ENCODE peak calls at places on chromosomes 4 and X, in six cellular contexts. One of them, this sample, is unnamed. For H3K4me1, the result is how much of the 10 kb centered on the place peaks cover.

GRCh38 chr4:124334119-124334518 is 378.4 kb downstream of the ANKRD50 start:
- DNase-seq in stomach: no peak
- DNase-seq in breast epithelium: no peak
- DNase-seq in heart left ventricle: no peak
- DNase-seq in HCT116: peak
- DNase-seq in fibroblast of lung: peak
- DNase-seq in this sample: no peak

GRCh38 chr4:821181-821591 is 4.7 kb downstream of the CPLX1 start:
- DNase-seq in breast epithelium: no peak
- DNase-seq in heart left ventricle: no peak
- DNase-seq in HCT116: no peak
- DNase-seq in fibroblast of lung: no peak
- DNase-seq in stomach: no peak
- DNase-seq in this sample: peak

GRCh38 chr4:165931741-165932140 is 58.7 kb downstream of the TLL1 start:
- DNase-seq in breast epithelium: no peak
- DNase-seq in stomach: no peak
- DNase-seq in fibroblast of lung: no peak
- DNase-seq in heart left ventricle: no peak
- DNase-seq in HCT116: no peak
- DNase-seq in this sample: no peak

GRCh38 chr4:55756208-55756607 is 63.4 kb upstream of the EXOC1L start:
- DNase-seq in fibroblast of lung: no peak
- DNase-seq in breast epithelium: no peak
- DNase-seq in HCT116: no peak
- DNase-seq in heart left ventricle: no peak
- DNase-seq in stomach: no peak
- DNase-seq in this sample: no peak

GRCh38 chrX:124646403-124646802 is 300.0 kb downstream of the SH2D1A start:
- DNase-seq in breast epithelium: no peak
- DNase-seq in HCT116: no peak
- DNase-seq in stomach: no peak
- DNase-seq in heart left ventricle: no peak
- DNase-seq in fibroblast of lung: no peak
- DNase-seq in this sample: no peak

GRCh38 chr4:40434126-40434692 is 99.1 kb downstream of the CHRNA9 start:
- DNase-seq in stomach: no peak
- DNase-seq in HCT116: no peak
- DNase-seq in breast epithelium: no peak
- DNase-seq in heart left ventricle: no peak
- DNase-seq in fibroblast of lung: no peak
- DNase-seq in this sample: no peak

GRCh38 chrX:53013291-53013690 is 35.3 kb upstream of the GPR173 start:
- DNase-seq in fibroblast of lung: no peak
- DNase-seq in heart left ventricle: no peak
- DNase-seq in stomach: no peak
- DNase-seq in breast epithelium: no peak
- DNase-seq in HCT116: no peak
- DNase-seq in this sample: no peak

GRCh38 chrX:107574711-107575110 is 53.6 kb upstream of the PRPS1 start:
- DNase-seq in breast epithelium: no peak
- DNase-seq in fibroblast of lung: peak
- DNase-seq in HCT116: no peak
- DNase-seq in heart left ventricle: no peak
- DNase-seq in stomach: no peak
- DNase-seq in this sample: no peak

GRCh38 chr4:84167579-84167978 is 331.5 kb downstream of the NKX6-1 start:
- DNase-seq in heart left ventricle: no peak
- DNase-seq in stomach: no peak
- DNase-seq in HCT116: no peak
- DNase-seq in fibroblast of lung: no peak
- DNase-seq in breast epithelium: no peak
- DNase-seq in this sample: no peak

GRCh38 chrX:17525762-17526555 is 151.0 kb downstream of the NHS start:
- DNase-seq in fibroblast of lung: peak
- DNase-seq in breast epithelium: no peak
- DNase-seq in stomach: no peak
- DNase-seq in heart left ventricle: no peak
- DNase-seq in HCT116: no peak
- DNase-seq in this sample: no peak

GRCh38 chr4:159191989-159192388 is 89.1 kb downstream of the RAPGEF2 start:
- DNase-seq in fibroblast of lung: peak
- DNase-seq in stomach: no peak
- DNase-seq in heart left ventricle: no peak
- DNase-seq in breast epithelium: no peak
- DNase-seq in HCT116: peak
- DNase-seq in this sample: no peak
- TF ChIP-seq CTCF in fibroblast of lung: peak
- TF ChIP-seq CTCF in stomach: no peak
- TF ChIP-seq CTCF in heart left ventricle: peak
- TF ChIP-seq CTCF in breast epithelium: no peak
- TF ChIP-seq CTCF in HCT116: peak
- TF ChIP-seq CTCF in this sample: peak

GRCh38 chr4:156185514-156185913 is 231.8 kb upstream of the CTSO start:
- DNase-seq in breast epithelium: no peak
- DNase-seq in stomach: no peak
- DNase-seq in HCT116: no peak
- DNase-seq in heart left ventricle: no peak
- DNase-seq in fibroblast of lung: no peak
- DNase-seq in this sample: no peak

GRCh38 chr4:156177941-156178340 is 224.3 kb upstream of the CTSO start:
- DNase-seq in stomach: no peak
- DNase-seq in fibroblast of lung: peak
- DNase-seq in breast epithelium: no peak
- DNase-seq in heart left ventricle: no peak
- DNase-seq in HCT116: no peak
- DNase-seq in this sample: no peak

DNA sequence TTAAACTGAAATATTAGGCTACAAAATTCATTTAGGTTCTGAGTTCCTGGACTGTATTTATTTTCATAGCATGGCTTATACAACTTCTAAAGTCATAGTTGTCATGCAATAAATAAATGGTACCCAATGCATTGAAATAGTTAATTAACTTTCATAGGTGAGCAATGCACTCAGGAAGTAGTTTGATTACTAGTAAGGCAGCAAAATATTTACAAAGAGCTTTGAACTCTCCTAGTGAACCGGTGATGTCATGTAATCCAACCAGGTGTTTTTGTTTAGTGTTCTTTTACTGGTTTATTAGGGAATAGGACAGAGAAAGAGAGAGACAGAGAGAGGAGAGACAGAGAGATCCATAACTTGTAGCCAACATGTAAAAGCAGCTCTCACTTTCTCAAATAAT is 228.6 kb upstream of the CTSO start:
- DNase-seq in breast epithelium: no peak
- DNase-seq in stomach: no peak
- DNase-seq in fibroblast of lung: no peak
- DNase-seq in heart left ventricle: no peak
- DNase-seq in HCT116: no peak
- DNase-seq in this sample: no peak
- H3K4me3 ChIP-seq in breast epithelium: no peak
- H3K4me3 ChIP-seq in stomach: no peak
- H3K4me3 ChIP-seq in fibroblast of lung: no peak
- H3K4me3 ChIP-seq in heart left ventricle: no peak
- H3K4me3 ChIP-seq in HCT116: no peak
- H3K4me3 ChIP-seq in this sample: no peak

GRCh38 chrX:152259150-152259549 is 120.8 kb upstream of the MAGEA10 start:
- DNase-seq in breast epithelium: no peak
- DNase-seq in fibroblast of lung: no peak
- DNase-seq in stomach: no peak
- DNase-seq in HCT116: no peak
- DNase-seq in heart left ventricle: peak
- DNase-seq in this sample: no peak
- H3K4me1 ChIP-seq in breast epithelium: under half
- H3K4me1 ChIP-seq in fibroblast of lung: under half
- H3K4me1 ChIP-seq in stomach: under half
- H3K4me1 ChIP-seq in HCT116: under half
- H3K4me1 ChIP-seq in heart left ventricle: under half
- H3K4me1 ChIP-seq in this sample: under half

DNA sequence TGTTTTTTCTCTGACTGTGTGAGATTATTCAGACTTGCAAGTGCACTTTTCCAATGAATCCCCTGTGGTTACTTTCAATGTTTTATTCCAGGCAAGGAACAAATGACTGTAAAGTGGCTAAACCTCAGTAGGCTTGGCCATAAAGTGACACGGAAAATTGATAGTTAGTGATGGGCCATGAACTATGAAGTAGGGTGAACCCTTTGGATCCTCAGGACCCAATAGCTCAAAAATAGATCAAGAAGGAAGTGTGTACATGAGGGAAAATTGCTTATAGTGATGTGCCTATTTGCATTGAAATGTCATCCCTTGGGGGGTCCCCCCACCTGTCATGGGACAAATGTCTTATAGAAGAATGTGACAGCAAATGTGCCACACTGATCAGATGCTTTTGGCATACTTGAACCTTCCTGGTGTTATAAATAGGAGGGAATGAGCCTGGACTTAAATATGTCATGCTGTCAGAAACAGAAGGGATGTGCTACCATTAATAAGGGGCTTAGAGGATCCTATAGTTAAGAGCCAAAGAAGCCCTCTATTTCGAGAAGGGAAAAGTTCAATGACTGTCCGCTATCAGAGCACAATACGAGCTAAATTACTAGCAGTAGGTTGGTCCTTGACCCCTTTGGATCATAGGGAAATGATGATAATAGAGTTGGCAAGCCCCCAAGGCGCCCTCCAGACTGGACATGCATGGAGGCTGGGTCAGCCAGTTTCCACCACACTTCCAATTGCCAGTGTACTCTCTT is 30.3 kb downstream of the SLC16A2 start:
- DNase-seq in stomach: no peak
- DNase-seq in HCT116: no peak
- DNase-seq in fibroblast of lung: no peak
- DNase-seq in heart left ventricle: no peak
- DNase-seq in breast epithelium: no peak
- DNase-seq in this sample: no peak
- TF ChIP-seq CTCF in stomach: no peak
- TF ChIP-seq CTCF in HCT116: no peak
- TF ChIP-seq CTCF in fibroblast of lung: no peak
- TF ChIP-seq CTCF in heart left ventricle: no peak
- TF ChIP-seq CTCF in breast epithelium: no peak
- TF ChIP-seq CTCF in this sample: no peak

DNA sequence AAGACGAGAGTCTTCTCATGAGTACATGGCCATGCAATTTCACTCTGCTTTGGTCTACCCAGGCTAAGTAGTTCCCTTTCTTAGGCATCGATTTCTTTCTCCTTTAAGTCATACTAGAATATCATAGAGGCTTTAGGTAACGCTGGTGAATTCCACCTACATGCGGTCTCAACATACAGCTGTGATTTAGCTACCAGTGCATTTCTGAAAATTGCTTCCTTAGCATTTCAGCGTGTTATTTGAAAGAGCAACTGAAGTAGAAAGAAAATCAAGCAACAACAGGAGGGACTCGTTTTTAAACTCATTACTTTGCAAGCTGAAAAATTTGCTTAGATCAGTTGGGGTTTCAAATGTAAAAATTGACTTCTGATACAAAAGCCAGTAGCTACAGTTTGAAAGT is 48.1 kb upstream of the RASGEF1B start:
- DNase-seq in HCT116: no peak
- DNase-seq in stomach: no peak
- DNase-seq in heart left ventricle: no peak
- DNase-seq in breast epithelium: no peak
- DNase-seq in fibroblast of lung: no peak
- DNase-seq in this sample: no peak
- H3K4me3 ChIP-seq in HCT116: no peak
- H3K4me3 ChIP-seq in stomach: no peak
- H3K4me3 ChIP-seq in heart left ventricle: no peak
- H3K4me3 ChIP-seq in breast epithelium: no peak
- H3K4me3 ChIP-seq in fibroblast of lung: no peak
- H3K4me3 ChIP-seq in this sample: no peak

GRCh38 chr4:2415881-2416563 is 2.4 kb downstream of the ZFYVE28 start:
- DNase-seq in stomach: no peak
- DNase-seq in heart left ventricle: no peak
- DNase-seq in breast epithelium: no peak
- DNase-seq in HCT116: no peak
- DNase-seq in fibroblast of lung: no peak
- DNase-seq in this sample: no peak
- H3K4me1 ChIP-seq in stomach: half or more
- H3K4me1 ChIP-seq in heart left ventricle: half or more
- H3K4me1 ChIP-seq in breast epithelium: under half
- H3K4me1 ChIP-seq in HCT116: half or more
- H3K4me1 ChIP-seq in fibroblast of lung: under half
- H3K4me1 ChIP-seq in this sample: under half